ENCODE peak calls at places on chromosomes 13 and 19, in seven cellular contexts. X is CD8-positive, alpha-beta memory T cell; A is glutamatergic neuron; K is activated naive CD8-positive, alpha-beta T cell treated with anti-CD3 and anti-CD28 coated beads for 36 hours; G is GM23338; E is iris pigment epithelial cell; P is astrocyte of the cerebellum. L is an unnamed sample.

GRCh38 chr19:48053856-48054255 is 10.0 kb upstream of the CABP5 start:
- DNase-seq in X (no peak), A (no peak), K (no peak), G (no peak), E (no peak), P (no peak), L (peak)

GRCh38 chr13:86729206-86729605 is 930.0 kb upstream of the SLITRK6 start:
- DNase-seq in X (no peak), A (no peak), K (no peak), G (no peak), E (no peak), P (no peak), L (peak)

GRCh38 chr19:45613926-45614725 is 12.1 kb upstream of the GPR4 start:
- DNase-seq in X (no peak), A (no peak), K (peak), G (no peak), E (peak), P (peak), L (peak)

GRCh38 chr19:10612515-10613119 is 12.7 kb upstream of the SLC44A2 start:
- DNase-seq in X (no peak), A (no peak), K (no peak), G (no peak), E (no peak), P (no peak), L (no peak)

GRCh38 chr19:11363881-11364280 is 8.6 kb downstream of the PLPPR2 start:
- DNase-seq in X (no peak), A (no peak), K (no peak), G (no peak), E (no peak), P (no peak), L (no peak)

GRCh38 chr13:42594577-42595571 is 20.9 kb downstream of the TNFSF11 start:
- DNase-seq in X (peak), A (peak), K (peak), G (peak), E (peak), P (peak), L (peak)

GRCh38 chr19:41298327-41298964 is 11.5 kb upstream of the CCDC97 start:
- DNase-seq in X (peak), A (peak), K (peak), G (no peak), E (peak), P (peak), L (peak)

GRCh38 chr13:100601716-100602115 is 13.1 kb upstream of the GGACT start:
- DNase-seq in X (no peak), A (no peak), K (no peak), G (no peak), E (no peak), P (no peak), L (no peak)

GRCh38 chr19:7851623-7852500 is 21.8 kb downstream of the EVI5L start:
- DNase-seq in X (no peak), A (peak), K (no peak), G (no peak), E (no peak), P (no peak), L (no peak)

GRCh38 chr13:92735909-92736308 is 490.7 kb upstream of the GPC6 start:
- DNase-seq in X (no peak), A (no peak), K (no peak), G (no peak), E (no peak), P (no peak), L (no peak)

GRCh38 chr19:2722541-2723344 is 1.6 kb upstream of the DIRAS1 start:
- DNase-seq in X (no peak), A (no peak), K (no peak), G (peak), E (peak), P (no peak), L (peak)

GRCh38 chr13:110314516-110315245 is 7.6 kb downstream of the COL4A2 start:
- DNase-seq in X (no peak), A (no peak), K (no peak), G (no peak), E (no peak), P (no peak), L (no peak)

GRCh38 chr13:95641961-95642621 is 2.4 kb downstream of the DZIP1 start:
- DNase-seq in X (no peak), A (peak), K (peak), G (peak), E (peak), P (no peak), L (peak)

GRCh38 chr13:46211116-46211515 is 612 bp upstream of the LRRC63 start:
- DNase-seq in X (no peak), A (no peak), K (peak), G (peak), E (no peak), P (no peak), L (peak)

GRCh38 chr13:80131204-80131603 is 209.7 kb downstream of the SPRY2 start:
- DNase-seq in X (no peak), A (peak), K (no peak), G (peak), E (peak), P (no peak), L (peak)

GRCh38 chr19:7789447-7789846 is 26.4 kb downstream of the CLEC4M start:
- DNase-seq in X (no peak), A (no peak), K (no peak), G (peak), E (no peak), P (no peak), L (no peak)

GRCh38 chr19:30830875-30831274 is 458.7 kb downstream of the ZNF536 start:
- DNase-seq in X (no peak), A (no peak), K (no peak), G (no peak), E (no peak), P (no peak), L (no peak)

GRCh38 chr13:35703061-35703460 is 226.6 kb upstream of the MAB21L1 start:
- DNase-seq in X (no peak), A (no peak), K (no peak), G (no peak), E (no peak), P (no peak), L (peak)

GRCh38 chr13:28099396-28100148 is 804 bp downstream of the FLT3 start:
- DNase-seq in X (no peak), A (no peak), K (no peak), G (peak), E (no peak), P (no peak), L (no peak)

GRCh38 chr19:10126213-10126639 is 6.5 kb upstream of the EIF3G start:
- DNase-seq in X (no peak), A (no peak), K (no peak), G (no peak), E (no peak), P (no peak), L (no peak)

GRCh38 chr13:114116734-114117133 is 15.7 kb downstream of the RASA3 start:
- DNase-seq in X (no peak), A (no peak), K (peak), G (no peak), E (no peak), P (no peak), L (no peak)

GRCh38 chr19:22260499-22260898 is 25.7 kb upstream of the ZNF729 start:
- DNase-seq in X (no peak), A (no peak), K (no peak), G (no peak), E (no peak), P (no peak), L (no peak)

GRCh38 chr19:33094504-33095067 is 13.6 kb downstream of the GPATCH1 start:
- DNase-seq in X (no peak), A (no peak), K (no peak), G (no peak), E (no peak), P (no peak), L (no peak)

GRCh38 chr19:7603919-7604318 is 8.3 kb downstream of the CAMSAP3 start:
- DNase-seq in X (no peak), A (no peak), K (no peak), G (no peak), E (no peak), P (no peak), L (no peak)

GRCh38 chr19:3313199-3313575 is 53.2 kb upstream of the NFIC start:
- DNase-seq in X (no peak), A (no peak), K (no peak), G (no peak), E (no peak), P (no peak), L (no peak)

GRCh38 chr19:38759590-38760003 is 13.7 kb downstream of the LGALS7 start:
- DNase-seq in X (no peak), A (no peak), K (no peak), G (no peak), E (no peak), P (no peak), L (no peak)

GRCh38 chr13:80180745-80181144 is 160.2 kb downstream of the SPRY2 start:
- DNase-seq in X (no peak), A (no peak), K (no peak), G (no peak), E (no peak), P (no peak), L (no peak)

GRCh38 chr19:46678110-46678732 is 17.2 kb upstream of the DACT3 start:
- DNase-seq in X (peak), A (no peak), K (peak), G (peak), E (no peak), P (no peak), L (peak)